ENCODE peak calls at places on chromosomes 11 and 22, in five cellular contexts. One of them, this sample, is unnamed.

GRCh38 chr11:8790964-8791363 is 108.4 kb downstream of the RPL27A start:
- DNase-seq in gastrocnemius medialis: no peak
- DNase-seq in epithelial cell of esophagus: no peak
- DNase-seq in MCF 10A: no peak
- DNase-seq in prostate gland: no peak
- DNase-seq in this sample: no peak

GRCh38 chr22:36862251-36863242 is 1.7 kb downstream of the NCF4 start:
- DNase-seq in MCF 10A: no peak
- DNase-seq in epithelial cell of esophagus: no peak
- DNase-seq in prostate gland: no peak
- DNase-seq in gastrocnemius medialis: peak
- DNase-seq in this sample: no peak

GRCh38 chr11:122789916-122790315 is 48.4 kb upstream of the CRTAM start:
- DNase-seq in prostate gland: no peak
- DNase-seq in MCF 10A: no peak
- DNase-seq in epithelial cell of esophagus: no peak
- DNase-seq in gastrocnemius medialis: no peak
- DNase-seq in this sample: no peak

GRCh38 chr11:17529814-17530162 is 14.4 kb downstream of the USH1C start:
- DNase-seq in MCF 10A: no peak
- DNase-seq in epithelial cell of esophagus: no peak
- DNase-seq in gastrocnemius medialis: no peak
- DNase-seq in prostate gland: no peak
- DNase-seq in this sample: no peak

GRCh38 chr11:27716850-27717249 is 16.6 kb upstream of the BDNF start:
- DNase-seq in MCF 10A: no peak
- DNase-seq in prostate gland: no peak
- DNase-seq in gastrocnemius medialis: no peak
- DNase-seq in epithelial cell of esophagus: no peak
- DNase-seq in this sample: no peak

GRCh38 chr11:130598433-130598832 is 150.0 kb downstream of the ADAMTS15 start:
- DNase-seq in prostate gland: no peak
- DNase-seq in gastrocnemius medialis: no peak
- DNase-seq in epithelial cell of esophagus: no peak
- DNase-seq in MCF 10A: no peak
- DNase-seq in this sample: no peak

GRCh38 chr11:126226334-126227084 is 14.9 kb downstream of the FAM118B start:
- DNase-seq in MCF 10A: no peak
- DNase-seq in prostate gland: no peak
- DNase-seq in epithelial cell of esophagus: no peak
- DNase-seq in gastrocnemius medialis: no peak
- DNase-seq in this sample: no peak

GRCh38 chr11:61058583-61059259 is 43.6 kb upstream of the CD5 start:
- DNase-seq in prostate gland: no peak
- DNase-seq in epithelial cell of esophagus: no peak
- DNase-seq in MCF 10A: no peak
- DNase-seq in gastrocnemius medialis: no peak
- DNase-seq in this sample: no peak

GRCh38 chr11:86523738-86524602 is 148.4 kb downstream of the ME3 start:
- DNase-seq in gastrocnemius medialis: no peak
- DNase-seq in epithelial cell of esophagus: peak
- DNase-seq in prostate gland: no peak
- DNase-seq in MCF 10A: peak
- DNase-seq in this sample: no peak

GRCh38 chr11:63623513-63624140 is 9.4 kb upstream of the PLAAT3 start:
- DNase-seq in prostate gland: no peak
- DNase-seq in MCF 10A: no peak
- DNase-seq in gastrocnemius medialis: no peak
- DNase-seq in epithelial cell of esophagus: no peak
- DNase-seq in this sample: no peak

GRCh38 chr11:46659908-46660307 is 40.5 kb downstream of the ARHGAP1 start:
- DNase-seq in gastrocnemius medialis: peak
- DNase-seq in MCF 10A: no peak
- DNase-seq in prostate gland: no peak
- DNase-seq in epithelial cell of esophagus: no peak
- DNase-seq in this sample: no peak

GRCh38 chr11:95231881-95232605 is 1.0 kb upstream of the SESN3 start:
- DNase-seq in gastrocnemius medialis: peak
- DNase-seq in prostate gland: peak
- DNase-seq in MCF 10A: peak
- DNase-seq in epithelial cell of esophagus: peak
- DNase-seq in this sample: peak

GRCh38 chr22:28981818-28982499 is 79.7 kb downstream of the C22orf31 start:
- DNase-seq in gastrocnemius medialis: no peak
- DNase-seq in MCF 10A: no peak
- DNase-seq in prostate gland: no peak
- DNase-seq in epithelial cell of esophagus: no peak
- DNase-seq in this sample: no peak

GRCh38 chr11:121563900-121564822 is 111.4 kb upstream of the SORL1-AS1 start:
- DNase-seq in prostate gland: no peak
- DNase-seq in gastrocnemius medialis: no peak
- DNase-seq in epithelial cell of esophagus: no peak
- DNase-seq in MCF 10A: no peak
- DNase-seq in this sample: no peak

GRCh38 chr22:31585161-31585859 is 76.7 kb downstream of the PISD start:
- DNase-seq in epithelial cell of esophagus: no peak
- DNase-seq in MCF 10A: peak
- DNase-seq in prostate gland: no peak
- DNase-seq in gastrocnemius medialis: no peak
- DNase-seq in this sample: no peak

GRCh38 chr22:47888807-47889206 is 1126.4 kb downstream of the TBC1D22A start:
- DNase-seq in epithelial cell of esophagus: no peak
- DNase-seq in MCF 10A: no peak
- DNase-seq in gastrocnemius medialis: no peak
- DNase-seq in prostate gland: no peak
- DNase-seq in this sample: no peak

GRCh38 chr11:1876361-1877063 is 15.2 kb downstream of the PRR33 start:
- DNase-seq in gastrocnemius medialis: peak
- DNase-seq in prostate gland: no peak
- DNase-seq in MCF 10A: peak
- DNase-seq in epithelial cell of esophagus: peak
- DNase-seq in this sample: no peak

GRCh38 chr11:1873048-1873812 is 18.5 kb downstream of the PRR33 start:
- DNase-seq in epithelial cell of esophagus: peak
- DNase-seq in prostate gland: no peak
- DNase-seq in MCF 10A: peak
- DNase-seq in gastrocnemius medialis: peak
- DNase-seq in this sample: no peak

GRCh38 chr11:1875093-1875785 is 16.5 kb downstream of the PRR33 start:
- DNase-seq in epithelial cell of esophagus: no peak
- DNase-seq in gastrocnemius medialis: peak
- DNase-seq in prostate gland: no peak
- DNase-seq in MCF 10A: peak
- DNase-seq in this sample: no peak

GRCh38 chr11:1872267-1872985 is 19.3 kb downstream of the PRR33 start:
- DNase-seq in epithelial cell of esophagus: no peak
- DNase-seq in prostate gland: no peak
- DNase-seq in MCF 10A: no peak
- DNase-seq in gastrocnemius medialis: peak
- DNase-seq in this sample: no peak

DNA sequence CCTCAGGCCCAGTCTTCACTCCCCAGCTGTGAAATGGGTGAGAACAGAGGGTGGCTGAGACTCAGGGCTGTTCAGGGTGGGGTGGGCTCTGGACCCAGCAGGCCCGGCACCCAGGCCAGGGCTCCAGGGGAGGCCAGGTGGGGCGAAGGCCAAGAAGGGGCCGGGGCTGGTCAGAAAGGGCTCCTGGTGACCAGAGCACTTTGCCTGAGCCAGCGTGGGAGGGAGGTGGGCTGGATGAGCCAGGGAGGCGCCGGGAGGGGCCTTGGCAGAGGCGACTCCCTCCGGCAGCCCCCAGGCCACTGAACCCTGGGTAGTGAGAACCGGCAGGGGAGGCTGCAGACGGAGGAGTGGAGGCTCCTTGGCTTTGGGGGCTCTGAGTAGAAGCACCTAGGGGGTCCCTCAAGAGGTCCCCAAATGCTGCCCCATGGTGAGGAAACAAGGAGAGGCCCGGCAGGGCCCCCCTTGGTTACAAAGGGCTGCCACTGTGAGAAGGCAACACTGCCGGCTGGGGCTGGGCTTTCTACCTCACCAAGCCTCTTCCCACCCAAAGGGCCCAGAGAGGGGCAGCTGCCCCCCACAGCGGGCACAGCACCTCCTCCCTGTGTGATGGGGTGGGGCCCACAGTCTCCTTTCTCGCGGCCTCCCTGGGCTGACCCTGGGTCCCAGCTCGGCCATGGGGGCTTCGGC is 17.1 kb downstream of the PRR33 start:
- DNase-seq in gastrocnemius medialis: no peak
- DNase-seq in epithelial cell of esophagus: no peak
- DNase-seq in MCF 10A: no peak
- DNase-seq in prostate gland: no peak
- DNase-seq in this sample: no peak
- TF ChIP-seq CTCF in gastrocnemius medialis: no peak
- TF ChIP-seq CTCF in epithelial cell of esophagus: no peak
- TF ChIP-seq CTCF in MCF 10A: no peak
- TF ChIP-seq CTCF in prostate gland: no peak
- TF ChIP-seq CTCF in this sample: no peak

GRCh38 chr22:44684506-44685383 is 17.3 kb upstream of the PRR5 start:
- DNase-seq in MCF 10A: peak
- DNase-seq in gastrocnemius medialis: peak
- DNase-seq in epithelial cell of esophagus: peak
- DNase-seq in prostate gland: peak
- DNase-seq in this sample: peak

GRCh38 chr22:44686873-44687600 is 15.0 kb upstream of the PRR5 start:
- DNase-seq in epithelial cell of esophagus: peak
- DNase-seq in gastrocnemius medialis: no peak
- DNase-seq in prostate gland: no peak
- DNase-seq in MCF 10A: no peak
- DNase-seq in this sample: no peak

GRCh38 chr22:44683237-44683636 is 18.8 kb upstream of the PRR5 start:
- DNase-seq in MCF 10A: no peak
- DNase-seq in gastrocnemius medialis: no peak
- DNase-seq in epithelial cell of esophagus: no peak
- DNase-seq in prostate gland: no peak
- DNase-seq in this sample: no peak

GRCh38 chr22:44683881-44684280 is 18.1 kb upstream of the PRR5 start:
- DNase-seq in prostate gland: no peak
- DNase-seq in gastrocnemius medialis: no peak
- DNase-seq in MCF 10A: no peak
- DNase-seq in epithelial cell of esophagus: no peak
- DNase-seq in this sample: no peak

DNA sequence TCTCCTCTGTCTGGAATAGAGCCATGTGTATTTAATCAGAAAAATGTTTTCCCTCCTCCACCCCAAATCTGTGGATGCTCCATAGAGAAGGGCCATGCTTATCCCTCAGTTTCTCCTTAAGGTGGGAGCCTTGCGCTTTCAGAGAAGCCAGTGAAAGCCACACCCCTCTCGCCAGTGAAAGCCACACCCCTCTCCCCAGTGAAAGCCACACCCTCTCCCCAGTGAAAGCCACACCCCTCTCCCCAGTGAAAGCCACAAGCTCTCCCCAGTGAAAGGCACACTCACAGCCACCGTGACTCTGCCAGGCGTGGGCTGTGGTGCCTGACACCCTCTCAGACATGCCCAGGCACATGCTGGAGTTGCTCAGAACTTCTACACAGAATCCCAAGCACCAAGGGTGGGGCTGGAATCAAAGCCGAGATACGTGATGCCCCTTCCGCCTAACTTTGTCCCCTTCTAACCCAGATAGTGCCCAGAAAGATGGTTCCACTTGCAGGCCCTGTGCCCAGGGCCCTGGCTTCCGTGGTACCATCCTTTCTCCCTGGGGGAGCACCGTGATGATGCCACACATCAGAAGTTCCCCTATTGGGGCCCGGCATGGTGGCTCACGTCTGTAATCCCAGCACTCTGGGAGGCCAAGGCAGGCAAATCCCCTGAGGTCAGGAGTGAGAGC is 16.5 kb upstream of the PRR5 start:
- DNase-seq in prostate gland: peak
- DNase-seq in epithelial cell of esophagus: peak
- DNase-seq in gastrocnemius medialis: peak
- DNase-seq in MCF 10A: peak
- DNase-seq in this sample: no peak
- TF ChIP-seq CTCF in prostate gland: no peak
- TF ChIP-seq CTCF in epithelial cell of esophagus: no peak
- TF ChIP-seq CTCF in gastrocnemius medialis: no peak
- TF ChIP-seq CTCF in MCF 10A: no peak
- TF ChIP-seq CTCF in this sample: no peak

GRCh38 chr11:13463779-13464290 is 813 bp upstream of the BTBD10 start:
- DNase-seq in gastrocnemius medialis: no peak
- DNase-seq in MCF 10A: no peak
- DNase-seq in epithelial cell of esophagus: peak
- DNase-seq in prostate gland: no peak
- DNase-seq in this sample: no peak

GRCh38 chr11:13462311-13462927 is 603 bp downstream of the BTBD10 start:
- DNase-seq in MCF 10A: peak
- DNase-seq in gastrocnemius medialis: no peak
- DNase-seq in prostate gland: peak
- DNase-seq in epithelial cell of esophagus: peak
- DNase-seq in this sample: peak

GRCh38 chr11:13461291-13461690 is 1.7 kb downstream of the BTBD10 start:
- DNase-seq in prostate gland: no peak
- DNase-seq in epithelial cell of esophagus: no peak
- DNase-seq in gastrocnemius medialis: no peak
- DNase-seq in MCF 10A: no peak
- DNase-seq in this sample: no peak

GRCh38 chr11:13465909-13466371 is 2.9 kb upstream of the BTBD10 start:
- DNase-seq in prostate gland: no peak
- DNase-seq in epithelial cell of esophagus: peak
- DNase-seq in gastrocnemius medialis: no peak
- DNase-seq in MCF 10A: peak
- DNase-seq in this sample: no peak

GRCh38 chr11:13462928-13463778 is at the start of gene BTBD10:
- DNase-seq in MCF 10A: peak
- DNase-seq in epithelial cell of esophagus: peak
- DNase-seq in prostate gland: peak
- DNase-seq in gastrocnemius medialis: peak
- DNase-seq in this sample: peak
- TF ChIP-seq CTCF in MCF 10A: no peak
- TF ChIP-seq CTCF in epithelial cell of esophagus: no peak
- TF ChIP-seq CTCF in prostate gland: no peak
- TF ChIP-seq CTCF in gastrocnemius medialis: peak
- TF ChIP-seq CTCF in this sample: no peak

DNA sequence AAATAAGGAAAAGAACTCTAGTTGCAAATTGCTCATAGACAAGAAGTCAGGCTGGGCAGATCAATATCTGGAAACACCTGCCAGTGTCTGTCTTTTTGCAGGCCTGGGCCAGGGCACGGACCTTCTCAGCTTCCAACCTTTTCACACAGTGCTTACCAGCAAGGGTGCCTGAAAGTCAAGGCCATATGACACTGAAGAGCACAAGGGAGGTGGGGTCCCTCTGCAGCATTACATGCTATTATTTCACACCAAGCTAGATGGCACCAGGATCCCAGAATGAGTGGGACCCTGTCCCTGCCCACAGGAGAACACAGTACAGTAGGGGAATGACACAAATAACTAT is 5.9 kb upstream of the PEX26 start:
- DNase-seq in epithelial cell of esophagus: no peak
- DNase-seq in MCF 10A: no peak
- DNase-seq in prostate gland: no peak
- DNase-seq in gastrocnemius medialis: no peak
- DNase-seq in this sample: no peak
- TF ChIP-seq CTCF in epithelial cell of esophagus: no peak
- TF ChIP-seq CTCF in MCF 10A: no peak
- TF ChIP-seq CTCF in prostate gland: no peak
- TF ChIP-seq CTCF in gastrocnemius medialis: no peak
- TF ChIP-seq CTCF in this sample: no peak